ENCODE peak calls at places on chromosome 12, in six cellular contexts. W is HEK293T; B is CD4-positive, CD25-positive, alpha-beta regulatory T cell; N is neuronal stem cell; A is stimulated activated naive CD8-positive, alpha-beta T cell treated with anti-CD3 and anti-CD28 coated beads, Interleukin-15, Interleukin-2, amounts not matched to agents 100 U/mL and 50 U/mL, for 24 hours; D is GM04504. E is an unnamed sample.

GRCh38 chr12:28172434-28173030 is 17.7 kb upstream of the CCDC91 start:
- DNase-seq in W (peak; percentile 34), B (no peak), N (peak; percentile 4), A (no peak), D (peak; percentile 47), E (peak; percentile 26)

GRCh38 chr12:43332977-43333649 is 218.9 kb downstream of the ADAMTS20 start:
- DNase-seq in W (peak; percentile 14), B (no peak), N (no peak), A (no peak), D (no peak), E (no peak)

GRCh38 chr12:131720921-131721320 is 10.0 kb downstream of the SFSWAP start:
- DNase-seq in W (no peak), B (no peak), N (no peak), A (no peak), D (no peak), E (no peak)

GRCh38 chr12:54304187-54304810 is 3.5 kb upstream of the NFE2 start:
- DNase-seq in W (no peak), B (no peak), N (no peak), A (peak; percentile 33), D (peak; percentile 35), E (no peak)

GRCh38 chr12:89134213-89134770 is 218.0 kb downstream of the DUSP6 start:
- DNase-seq in W (no peak), B (no peak), N (no peak), A (no peak), D (no peak), E (no peak)

GRCh38 chr12:40502322-40502721 is 189.9 kb upstream of the CNTN1 start:
- DNase-seq in W (no peak), B (no peak), N (no peak), A (no peak), D (no peak), E (peak; percentile 15)

GRCh38 chr12:112885204-112885603 is 21.6 kb upstream of the OAS1 start:
- DNase-seq in W (no peak), B (no peak), N (no peak), A (no peak), D (no peak), E (no peak)

GRCh38 chr12:12379831-12380730 is 23.2 kb downstream of the BORCS5 start:
- DNase-seq in W (no peak), B (peak; percentile 85), N (no peak), A (no peak), D (no peak), E (no peak)

GRCh38 chr12:23621910-23622309 is 327.6 kb downstream of the SOX5 start:
- DNase-seq in W (no peak), B (no peak), N (no peak), A (no peak), D (no peak), E (no peak)

GRCh38 chr12:82430541-82431145 is 72.3 kb downstream of the METTL25 start:
- DNase-seq in W (no peak), B (no peak), N (no peak), A (no peak), D (no peak), E (no peak)

GRCh38 chr12:110679201-110679600 is 9.7 kb downstream of the HVCN1 start:
- DNase-seq in W (no peak), B (no peak), N (no peak), A (no peak), D (no peak), E (no peak)

GRCh38 chr12:68901145-68901544 is 31.8 kb downstream of the CPM start:
- DNase-seq in W (no peak), B (no peak), N (no peak), A (no peak), D (no peak), E (no peak)

GRCh38 chr12:51590347-51591019 is 550 bp upstream of the SCN8A start:
- DNase-seq in W (peak; percentile 87), B (peak; percentile 64), N (peak; percentile 92), A (peak; percentile 83), D (peak; percentile 60), E (peak; percentile 84)

GRCh38 chr12:132672116-132672515 is 15.0 kb downstream of the POLE start:
- DNase-seq in W (no peak), B (no peak), N (no peak), A (no peak), D (no peak), E (no peak)

GRCh38 chr12:57454566-57455373 is at the start of gene INHBE:
- DNase-seq in W (no peak), B (no peak), N (peak; percentile 54), A (peak; percentile 66), D (peak; percentile 78), E (no peak)

GRCh38 chr12:112586148-112586783 is 167.5 kb downstream of the PTPN11 start:
- DNase-seq in W (no peak), B (no peak), N (no peak), A (no peak), D (no peak), E (no peak)

GRCh38 chr12:56223571-56224101 is 506 bp upstream of the NABP2 start:
- DNase-seq in W (no peak), B (no peak), N (no peak), A (no peak), D (no peak), E (no peak)

GRCh38 chr12:27981874-27982273 is 9.3 kb upstream of the PTHLH start:
- DNase-seq in W (no peak), B (no peak), N (no peak), A (no peak), D (no peak), E (no peak)

GRCh38 chr12:118034429-118035193 is 18.1 kb downstream of the RFC5 start:
- DNase-seq in W (no peak), B (no peak), N (no peak), A (no peak), D (no peak), E (peak; percentile 6)

GRCh38 chr12:121939992-121940766 is 21.8 kb downstream of the CFAP251 start:
- DNase-seq in W (no peak), B (no peak), N (no peak), A (no peak), D (no peak), E (no peak)

GRCh38 chr12:64946132-64946829 is 121.8 kb downstream of the TBC1D30 start:
- DNase-seq in W (no peak), B (no peak), N (peak; percentile 11), A (no peak), D (no peak), E (no peak)

GRCh38 chr12:49518914-49519573 is 19.8 kb upstream of the KCNH3 start:
- DNase-seq in W (no peak), B (no peak), N (no peak), A (no peak), D (no peak), E (no peak)

GRCh38 chr12:124094733-124095132 is 121.7 kb downstream of the ZNF664 start:
- DNase-seq in W (no peak), B (no peak), N (no peak), A (no peak), D (no peak), E (no peak)

GRCh38 chr12:101935769-101936741 is 58.7 kb downstream of the DRAM1 start:
- DNase-seq in W (no peak), B (peak; percentile 12), N (no peak), A (no peak), D (peak; percentile 94), E (peak; percentile 91)

GRCh38 chr12:53496752-53497032 is 2.6 kb downstream of the MAP3K12 start:
- DNase-seq in W (no peak), B (no peak), N (no peak), A (no peak), D (no peak), E (no peak)